ENCODE peak calls at places on chromosome 22, in six cellular contexts. D is AG04449, C is fibroblast of the aortic adventitia, H is neural crest cell, J is adrenal gland, Z is dorsolateral prefrontal cortex. E is an unnamed sample.

GRCh38 chr22:41048791-41049717 is 43.3 kb upstream of the EP300 start:
- DNase-seq in D (no peak), C (peak; percentile 77), H (peak; percentile 23), J (peak; percentile 85), Z (peak; percentile 66), E (peak; percentile 97)

GRCh38 chr22:40898850-40899357 is 37.0 kb upstream of the DNAJB7 start:
- DNase-seq in D (no peak), C (peak; percentile 67), H (no peak), J (no peak), Z (peak; percentile 4), E (peak; percentile 76)

GRCh38 chr22:39205344-39206021 is 39.3 kb downstream of the PDGFB start:
- DNase-seq in D (no peak), C (peak; percentile 52), H (no peak), J (peak; percentile 66), Z (no peak), E (peak; percentile 76)

GRCh38 chr22:40051322-40051721 is 56.6 kb downstream of the FAM83F start:
- DNase-seq in D (no peak), C (no peak), H (no peak), J (no peak), Z (no peak), E (no peak)

GRCh38 chr22:35910926-35911325 is 117.7 kb downstream of the RBFOX2 start:
- DNase-seq in D (no peak), C (no peak), H (no peak), J (no peak), Z (no peak), E (no peak)

GRCh38 chr22:30649430-30650007 is 13.9 kb downstream of the SLC35E4 start:
- DNase-seq in D (no peak), C (peak; percentile 80), H (no peak), J (peak; percentile 86), Z (no peak), E (peak; percentile 34)

GRCh38 chr22:40519284-40519947 is 117.1 kb downstream of the MRTFA start:
- DNase-seq in D (no peak), C (no peak), H (no peak), J (no peak), Z (no peak), E (no peak)

GRCh38 chr22:28410050-28410816 is 269.4 kb downstream of the TTC28 start:
- DNase-seq in D (no peak), C (peak; percentile 71), H (no peak), J (no peak), Z (no peak), E (no peak)

GRCh38 chr22:32916025-32916424 is 114.5 kb downstream of the TIMP3 start:
- DNase-seq in D (no peak), C (no peak), H (no peak), J (no peak), Z (no peak), E (no peak)

GRCh38 chr22:35601743-35602633 is 15.1 kb downstream of the MB start:
- DNase-seq in D (peak; percentile 26), C (peak; percentile 59), H (no peak), J (peak; percentile 61), Z (no peak), E (peak; percentile 83)

GRCh38 chr22:45580703-45581381 is 78.2 kb downstream of the FBLN1 start:
- DNase-seq in D (no peak), C (no peak), H (no peak), J (no peak), Z (no peak), E (no peak)

GRCh38 chr22:38655532-38656255 is 498 bp downstream of the FAM227A start:
- DNase-seq in D (no peak), C (peak; percentile 17), H (no peak), J (no peak), Z (no peak), E (peak; percentile 22)

GRCh38 chr22:35995345-35995744 is 33.3 kb downstream of the RBFOX2 start:
- DNase-seq in D (no peak), C (no peak), H (no peak), J (no peak), Z (no peak), E (no peak)

GRCh38 chr22:40720538-40721256 is 41.4 kb downstream of the MCHR1 start:
- DNase-seq in D (no peak), C (peak; percentile 16), H (no peak), J (peak; percentile 28), Z (no peak), E (no peak)

GRCh38 chr22:24930678-24931077 is 15.8 kb downstream of the LHFPL7 start:
- DNase-seq in D (no peak), C (no peak), H (no peak), J (no peak), Z (no peak), E (no peak)

GRCh38 chr22:24938741-24939341 is 7.7 kb downstream of the LHFPL7 start:
- DNase-seq in D (no peak), C (peak; percentile 59), H (peak; percentile 38), J (peak; percentile 30), Z (peak; percentile 28), E (peak; percentile 47)

GRCh38 chr22:24937114-24937513 is 9.4 kb downstream of the LHFPL7 start:
- DNase-seq in D (no peak), C (peak; percentile 32), H (peak; percentile 10), J (no peak), Z (no peak), E (peak; percentile 31)

GRCh38 chr22:24935771-24936483 is 10.6 kb downstream of the LHFPL7 start:
- DNase-seq in D (no peak), C (no peak), H (no peak), J (no peak), Z (no peak), E (no peak)
- TF ChIP-seq CTCF in D (no peak), C (no peak), H (no peak), J (no peak), Z (no peak), E (no peak)

GRCh38 chr22:42632096-42632495 is 8.3 kb downstream of the ATP5MGL start:
- DNase-seq in D (no peak), C (no peak), H (no peak), J (no peak), Z (no peak), E (no peak)
- TF ChIP-seq CTCF in D (peak; percentile 37), C (peak; percentile 40), H (peak; percentile 49), J (peak; percentile 23), Z (no peak), E (peak; percentile 43)

GRCh38 chr22:21641795-21642583 is at the start of gene SDF2L1:
- DNase-seq in D (peak; percentile 91), C (peak; percentile 98), H (peak; percentile 94), J (peak; percentile 98), Z (peak; percentile 99), E (peak; percentile 99)
- TF ChIP-seq CTCF in D (peak; percentile 21), C (no peak), H (peak; percentile 7), J (peak; percentile 10), Z (peak; percentile 49), E (no peak)

DNA sequence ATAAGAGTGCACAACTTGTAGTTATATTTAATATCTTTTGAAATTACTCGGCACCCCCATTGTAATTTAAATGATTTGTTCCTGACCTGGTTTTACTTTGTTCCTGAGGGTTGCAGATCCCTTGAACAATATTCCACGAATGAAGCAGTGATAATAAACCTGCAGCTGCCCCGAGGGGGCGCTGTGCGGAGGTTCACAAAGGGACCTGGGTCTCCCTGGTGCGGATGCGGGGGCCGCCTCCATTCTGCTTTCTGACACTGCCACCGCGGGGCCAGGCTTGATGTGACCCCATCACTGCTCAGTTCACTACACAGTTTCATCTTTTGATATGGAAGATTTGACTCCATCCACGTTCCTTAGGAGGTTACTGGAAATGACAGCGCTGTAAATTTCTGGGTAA is 62.9 kb upstream of the PRODH start:
- DNase-seq in D (no peak), C (no peak), H (peak; percentile 17), J (no peak), Z (no peak), E (no peak)
- TF ChIP-seq CTCF in D (no peak), C (no peak), H (peak; percentile 50), J (no peak), Z (no peak), E (peak; percentile 27)

GRCh38 chr22:22878801-22879674 is 8.6 kb upstream of the IGLL5 start:
- DNase-seq in D (no peak), C (no peak), H (no peak), J (no peak), Z (no peak), E (no peak)
- TF ChIP-seq CTCF in D (no peak), C (no peak), H (no peak), J (no peak), Z (no peak), E (no peak)

E was measured in fibroblast of villous mesenchyme.